ENCODE peak calls at places on chromosomes 16 and 17, in nine cellular contexts. One of them, this sample, is unnamed.

GRCh38 chr16:14244344-14245010 is 173.4 kb downstream of the MRTFB start:
- DNase-seq in EL: no peak
- DNase-seq in left ventricle myocardium superior: no peak
- DNase-seq in activated CD4-positive, alpha-beta T cell treated with anti-CD3 and anti-CD28 coated beads, Interleukin-2, amount 50 U/mL, for 24 hours: no peak
- DNase-seq in germinal center: no peak
- DNase-seq in AG10803: peak
- DNase-seq in NCI-H1092: no peak
- DNase-seq in T-helper 1 cell: peak
- DNase-seq in activated effector memory CD4-positive, alpha-beta T cell treated with Interleukin-2 at 50 U/mL for 16 hours: no peak
- DNase-seq in this sample: no peak

GRCh38 chr17:73192219-73192893 is 499 bp upstream of the COG1 start:
- DNase-seq in T-helper 1 cell: peak
- DNase-seq in activated effector memory CD4-positive, alpha-beta T cell treated with Interleukin-2 at 50 U/mL for 16 hours: peak
- DNase-seq in germinal center: peak
- DNase-seq in left ventricle myocardium superior: peak
- DNase-seq in AG10803: peak
- DNase-seq in NCI-H1092: peak
- DNase-seq in activated CD4-positive, alpha-beta T cell treated with anti-CD3 and anti-CD28 coated beads, Interleukin-2, amount 50 U/mL, for 24 hours: peak
- DNase-seq in EL: peak
- DNase-seq in this sample: peak

GRCh38 chr17:42428141-42428944 is 5.3 kb upstream of the CAVIN1 start:
- DNase-seq in activated CD4-positive, alpha-beta T cell treated with anti-CD3 and anti-CD28 coated beads, Interleukin-2, amount 50 U/mL, for 24 hours: peak
- DNase-seq in AG10803: peak
- DNase-seq in NCI-H1092: peak
- DNase-seq in activated effector memory CD4-positive, alpha-beta T cell treated with Interleukin-2 at 50 U/mL for 16 hours: no peak
- DNase-seq in left ventricle myocardium superior: peak
- DNase-seq in germinal center: peak
- DNase-seq in T-helper 1 cell: peak
- DNase-seq in EL: peak
- DNase-seq in this sample: peak

GRCh38 chr16:87973721-87974120 is 22.5 kb downstream of the BANP start:
- DNase-seq in activated effector memory CD4-positive, alpha-beta T cell treated with Interleukin-2 at 50 U/mL for 16 hours: no peak
- DNase-seq in T-helper 1 cell: no peak
- DNase-seq in AG10803: no peak
- DNase-seq in germinal center: no peak
- DNase-seq in left ventricle myocardium superior: no peak
- DNase-seq in activated CD4-positive, alpha-beta T cell treated with anti-CD3 and anti-CD28 coated beads, Interleukin-2, amount 50 U/mL, for 24 hours: no peak
- DNase-seq in NCI-H1092: no peak
- DNase-seq in EL: no peak
- DNase-seq in this sample: no peak

GRCh38 chr16:9415588-9415987 is 324.1 kb downstream of the HAPSTR1 start:
- DNase-seq in left ventricle myocardium superior: no peak
- DNase-seq in activated effector memory CD4-positive, alpha-beta T cell treated with Interleukin-2 at 50 U/mL for 16 hours: no peak
- DNase-seq in NCI-H1092: no peak
- DNase-seq in EL: no peak
- DNase-seq in AG10803: no peak
- DNase-seq in activated CD4-positive, alpha-beta T cell treated with anti-CD3 and anti-CD28 coated beads, Interleukin-2, amount 50 U/mL, for 24 hours: no peak
- DNase-seq in T-helper 1 cell: no peak
- DNase-seq in germinal center: no peak
- DNase-seq in this sample: no peak

GRCh38 chr17:76534831-76535732 is 2.4 kb downstream of the CYGB start:
- DNase-seq in EL: no peak
- DNase-seq in activated effector memory CD4-positive, alpha-beta T cell treated with Interleukin-2 at 50 U/mL for 16 hours: no peak
- DNase-seq in NCI-H1092: no peak
- DNase-seq in germinal center: no peak
- DNase-seq in activated CD4-positive, alpha-beta T cell treated with anti-CD3 and anti-CD28 coated beads, Interleukin-2, amount 50 U/mL, for 24 hours: no peak
- DNase-seq in left ventricle myocardium superior: peak
- DNase-seq in AG10803: no peak
- DNase-seq in T-helper 1 cell: no peak
- DNase-seq in this sample: no peak

GRCh38 chr17:58184308-58184985 is 8.1 kb upstream of the EPX start:
- DNase-seq in AG10803: peak
- DNase-seq in activated CD4-positive, alpha-beta T cell treated with anti-CD3 and anti-CD28 coated beads, Interleukin-2, amount 50 U/mL, for 24 hours: no peak
- DNase-seq in EL: peak
- DNase-seq in NCI-H1092: no peak
- DNase-seq in activated effector memory CD4-positive, alpha-beta T cell treated with Interleukin-2 at 50 U/mL for 16 hours: no peak
- DNase-seq in T-helper 1 cell: no peak
- DNase-seq in germinal center: no peak
- DNase-seq in left ventricle myocardium superior: no peak
- DNase-seq in this sample: peak

GRCh38 chr17:32627233-32628008 is 140.6 kb downstream of the CDK5R1 start:
- DNase-seq in activated effector memory CD4-positive, alpha-beta T cell treated with Interleukin-2 at 50 U/mL for 16 hours: no peak
- DNase-seq in T-helper 1 cell: no peak
- DNase-seq in activated CD4-positive, alpha-beta T cell treated with anti-CD3 and anti-CD28 coated beads, Interleukin-2, amount 50 U/mL, for 24 hours: no peak
- DNase-seq in EL: peak
- DNase-seq in left ventricle myocardium superior: no peak
- DNase-seq in NCI-H1092: peak
- DNase-seq in germinal center: no peak
- DNase-seq in AG10803: peak
- DNase-seq in this sample: peak

GRCh38 chr16:24988593-24989338 is 26.4 kb downstream of the ARHGAP17 start:
- DNase-seq in germinal center: no peak
- DNase-seq in EL: peak
- DNase-seq in activated CD4-positive, alpha-beta T cell treated with anti-CD3 and anti-CD28 coated beads, Interleukin-2, amount 50 U/mL, for 24 hours: peak
- DNase-seq in NCI-H1092: no peak
- DNase-seq in activated effector memory CD4-positive, alpha-beta T cell treated with Interleukin-2 at 50 U/mL for 16 hours: no peak
- DNase-seq in left ventricle myocardium superior: no peak
- DNase-seq in AG10803: peak
- DNase-seq in T-helper 1 cell: no peak
- DNase-seq in this sample: peak

GRCh38 chr16:50743575-50744225 is 1.8 kb downstream of the CYLD start:
- DNase-seq in NCI-H1092: no peak
- DNase-seq in left ventricle myocardium superior: no peak
- DNase-seq in activated effector memory CD4-positive, alpha-beta T cell treated with Interleukin-2 at 50 U/mL for 16 hours: no peak
- DNase-seq in T-helper 1 cell: peak
- DNase-seq in germinal center: no peak
- DNase-seq in activated CD4-positive, alpha-beta T cell treated with anti-CD3 and anti-CD28 coated beads, Interleukin-2, amount 50 U/mL, for 24 hours: no peak
- DNase-seq in EL: no peak
- DNase-seq in AG10803: no peak
- DNase-seq in this sample: no peak

GRCh38 chr17:76793775-76794174 is 55.9 kb downstream of the MFSD11 start:
- DNase-seq in left ventricle myocardium superior: no peak
- DNase-seq in activated effector memory CD4-positive, alpha-beta T cell treated with Interleukin-2 at 50 U/mL for 16 hours: no peak
- DNase-seq in AG10803: peak
- DNase-seq in germinal center: no peak
- DNase-seq in activated CD4-positive, alpha-beta T cell treated with anti-CD3 and anti-CD28 coated beads, Interleukin-2, amount 50 U/mL, for 24 hours: no peak
- DNase-seq in T-helper 1 cell: peak
- DNase-seq in EL: peak
- DNase-seq in NCI-H1092: no peak
- DNase-seq in this sample: peak

GRCh38 chr16:71439531-71439930 is 2.3 kb downstream of the TLE7 start:
- DNase-seq in activated effector memory CD4-positive, alpha-beta T cell treated with Interleukin-2 at 50 U/mL for 16 hours: no peak
- DNase-seq in activated CD4-positive, alpha-beta T cell treated with anti-CD3 and anti-CD28 coated beads, Interleukin-2, amount 50 U/mL, for 24 hours: no peak
- DNase-seq in AG10803: peak
- DNase-seq in left ventricle myocardium superior: no peak
- DNase-seq in T-helper 1 cell: no peak
- DNase-seq in germinal center: no peak
- DNase-seq in NCI-H1092: no peak
- DNase-seq in EL: no peak
- DNase-seq in this sample: peak

GRCh38 chr17:77948690-77949114 is 9.8 kb upstream of the TNRC6C start:
- DNase-seq in activated effector memory CD4-positive, alpha-beta T cell treated with Interleukin-2 at 50 U/mL for 16 hours: no peak
- DNase-seq in activated CD4-positive, alpha-beta T cell treated with anti-CD3 and anti-CD28 coated beads, Interleukin-2, amount 50 U/mL, for 24 hours: no peak
- DNase-seq in T-helper 1 cell: no peak
- DNase-seq in NCI-H1092: no peak
- DNase-seq in germinal center: no peak
- DNase-seq in AG10803: peak
- DNase-seq in EL: peak
- DNase-seq in left ventricle myocardium superior: no peak
- DNase-seq in this sample: peak

GRCh38 chr17:79441607-79442006 is 169.2 kb downstream of the RBFOX3 start:
- DNase-seq in AG10803: no peak
- DNase-seq in T-helper 1 cell: no peak
- DNase-seq in activated CD4-positive, alpha-beta T cell treated with anti-CD3 and anti-CD28 coated beads, Interleukin-2, amount 50 U/mL, for 24 hours: no peak
- DNase-seq in NCI-H1092: no peak
- DNase-seq in activated effector memory CD4-positive, alpha-beta T cell treated with Interleukin-2 at 50 U/mL for 16 hours: no peak
- DNase-seq in left ventricle myocardium superior: no peak
- DNase-seq in germinal center: no peak
- DNase-seq in EL: no peak
- DNase-seq in this sample: no peak

GRCh38 chr16:2043980-2044451 is 3.6 kb downstream of the NTHL1 start:
- DNase-seq in T-helper 1 cell: no peak
- DNase-seq in AG10803: no peak
- DNase-seq in activated CD4-positive, alpha-beta T cell treated with anti-CD3 and anti-CD28 coated beads, Interleukin-2, amount 50 U/mL, for 24 hours: no peak
- DNase-seq in EL: no peak
- DNase-seq in activated effector memory CD4-positive, alpha-beta T cell treated with Interleukin-2 at 50 U/mL for 16 hours: no peak
- DNase-seq in NCI-H1092: peak
- DNase-seq in germinal center: no peak
- DNase-seq in left ventricle myocardium superior: peak
- DNase-seq in this sample: peak

GRCh38 chr16:87880117-87880696 is 10.9 kb upstream of the SLC7A5 start:
- DNase-seq in T-helper 1 cell: no peak
- DNase-seq in activated effector memory CD4-positive, alpha-beta T cell treated with Interleukin-2 at 50 U/mL for 16 hours: no peak
- DNase-seq in left ventricle myocardium superior: no peak
- DNase-seq in NCI-H1092: no peak
- DNase-seq in activated CD4-positive, alpha-beta T cell treated with anti-CD3 and anti-CD28 coated beads, Interleukin-2, amount 50 U/mL, for 24 hours: no peak
- DNase-seq in EL: no peak
- DNase-seq in AG10803: no peak
- DNase-seq in germinal center: no peak
- DNase-seq in this sample: no peak

GRCh38 chr17:73255671-73256181 is 6.0 kb downstream of the CPSF4L start:
- DNase-seq in NCI-H1092: peak
- DNase-seq in activated CD4-positive, alpha-beta T cell treated with anti-CD3 and anti-CD28 coated beads, Interleukin-2, amount 50 U/mL, for 24 hours: peak
- DNase-seq in germinal center: peak
- DNase-seq in left ventricle myocardium superior: peak
- DNase-seq in EL: peak
- DNase-seq in activated effector memory CD4-positive, alpha-beta T cell treated with Interleukin-2 at 50 U/mL for 16 hours: peak
- DNase-seq in T-helper 1 cell: peak
- DNase-seq in AG10803: peak
- DNase-seq in this sample: peak

GRCh38 chr16:72857841-72858594 is 189.9 kb downstream of the ZFHX3 start:
- DNase-seq in AG10803: no peak
- DNase-seq in activated CD4-positive, alpha-beta T cell treated with anti-CD3 and anti-CD28 coated beads, Interleukin-2, amount 50 U/mL, for 24 hours: no peak
- DNase-seq in NCI-H1092: no peak
- DNase-seq in activated effector memory CD4-positive, alpha-beta T cell treated with Interleukin-2 at 50 U/mL for 16 hours: no peak
- DNase-seq in T-helper 1 cell: no peak
- DNase-seq in left ventricle myocardium superior: no peak
- DNase-seq in EL: no peak
- DNase-seq in germinal center: no peak
- DNase-seq in this sample: no peak

GRCh38 chr16:24589997-24590396 is 50.6 kb downstream of the RBBP6 start:
- DNase-seq in NCI-H1092: no peak
- DNase-seq in AG10803: no peak
- DNase-seq in activated CD4-positive, alpha-beta T cell treated with anti-CD3 and anti-CD28 coated beads, Interleukin-2, amount 50 U/mL, for 24 hours: no peak
- DNase-seq in left ventricle myocardium superior: no peak
- DNase-seq in T-helper 1 cell: no peak
- DNase-seq in EL: no peak
- DNase-seq in germinal center: no peak
- DNase-seq in activated effector memory CD4-positive, alpha-beta T cell treated with Interleukin-2 at 50 U/mL for 16 hours: no peak
- DNase-seq in this sample: no peak

GRCh38 chr16:28898266-28898665 is 20.0 kb downstream of the ATP2A1 start:
- DNase-seq in activated effector memory CD4-positive, alpha-beta T cell treated with Interleukin-2 at 50 U/mL for 16 hours: no peak
- DNase-seq in germinal center: no peak
- DNase-seq in EL: no peak
- DNase-seq in activated CD4-positive, alpha-beta T cell treated with anti-CD3 and anti-CD28 coated beads, Interleukin-2, amount 50 U/mL, for 24 hours: no peak
- DNase-seq in T-helper 1 cell: no peak
- DNase-seq in left ventricle myocardium superior: no peak
- DNase-seq in NCI-H1092: no peak
- DNase-seq in AG10803: no peak
- DNase-seq in this sample: peak

GRCh38 chr17:67801626-67802175 is 23.6 kb upstream of the BPTF start:
- DNase-seq in NCI-H1092: no peak
- DNase-seq in AG10803: no peak
- DNase-seq in EL: no peak
- DNase-seq in T-helper 1 cell: no peak
- DNase-seq in germinal center: no peak
- DNase-seq in activated CD4-positive, alpha-beta T cell treated with anti-CD3 and anti-CD28 coated beads, Interleukin-2, amount 50 U/mL, for 24 hours: no peak
- DNase-seq in activated effector memory CD4-positive, alpha-beta T cell treated with Interleukin-2 at 50 U/mL for 16 hours: no peak
- DNase-seq in left ventricle myocardium superior: no peak
- DNase-seq in this sample: no peak

GRCh38 chr17:32261521-32261792 is 4.2 kb upstream of the RHBDL3 start:
- DNase-seq in germinal center: no peak
- DNase-seq in EL: peak
- DNase-seq in activated effector memory CD4-positive, alpha-beta T cell treated with Interleukin-2 at 50 U/mL for 16 hours: no peak
- DNase-seq in NCI-H1092: no peak
- DNase-seq in activated CD4-positive, alpha-beta T cell treated with anti-CD3 and anti-CD28 coated beads, Interleukin-2, amount 50 U/mL, for 24 hours: no peak
- DNase-seq in T-helper 1 cell: no peak
- DNase-seq in left ventricle myocardium superior: no peak
- DNase-seq in AG10803: no peak
- DNase-seq in this sample: peak

GRCh38 chr16:2858245-2859025 is 465 bp upstream of the PRSS22 start:
- DNase-seq in left ventricle myocardium superior: no peak
- DNase-seq in activated effector memory CD4-positive, alpha-beta T cell treated with Interleukin-2 at 50 U/mL for 16 hours: no peak
- DNase-seq in NCI-H1092: no peak
- DNase-seq in EL: no peak
- DNase-seq in activated CD4-positive, alpha-beta T cell treated with anti-CD3 and anti-CD28 coated beads, Interleukin-2, amount 50 U/mL, for 24 hours: no peak
- DNase-seq in germinal center: no peak
- DNase-seq in T-helper 1 cell: no peak
- DNase-seq in AG10803: no peak
- DNase-seq in this sample: no peak

GRCh38 chr17:35523296-35523695 is 14.2 kb downstream of the SLFN12L start:
- DNase-seq in EL: no peak
- DNase-seq in left ventricle myocardium superior: no peak
- DNase-seq in activated CD4-positive, alpha-beta T cell treated with anti-CD3 and anti-CD28 coated beads, Interleukin-2, amount 50 U/mL, for 24 hours: no peak
- DNase-seq in AG10803: no peak
- DNase-seq in activated effector memory CD4-positive, alpha-beta T cell treated with Interleukin-2 at 50 U/mL for 16 hours: no peak
- DNase-seq in NCI-H1092: no peak
- DNase-seq in germinal center: no peak
- DNase-seq in T-helper 1 cell: no peak
- DNase-seq in this sample: no peak

GRCh38 chr17:32551186-32551955 is 64.6 kb downstream of the CDK5R1 start:
- DNase-seq in T-helper 1 cell: peak
- DNase-seq in activated CD4-positive, alpha-beta T cell treated with anti-CD3 and anti-CD28 coated beads, Interleukin-2, amount 50 U/mL, for 24 hours: peak
- DNase-seq in activated effector memory CD4-positive, alpha-beta T cell treated with Interleukin-2 at 50 U/mL for 16 hours: no peak
- DNase-seq in AG10803: peak
- DNase-seq in EL: peak
- DNase-seq in left ventricle myocardium superior: no peak
- DNase-seq in NCI-H1092: no peak
- DNase-seq in germinal center: no peak
- DNase-seq in this sample: peak

GRCh38 chr16:30747331-30747730 is 894 bp upstream of the PHKG2 start:
- DNase-seq in EL: peak
- DNase-seq in left ventricle myocardium superior: no peak
- DNase-seq in NCI-H1092: no peak
- DNase-seq in germinal center: no peak
- DNase-seq in activated CD4-positive, alpha-beta T cell treated with anti-CD3 and anti-CD28 coated beads, Interleukin-2, amount 50 U/mL, for 24 hours: no peak
- DNase-seq in T-helper 1 cell: no peak
- DNase-seq in AG10803: peak
- DNase-seq in activated effector memory CD4-positive, alpha-beta T cell treated with Interleukin-2 at 50 U/mL for 16 hours: no peak
- DNase-seq in this sample: peak

GRCh38 chr17:47220531-47220999 is 11.4 kb downstream of the MYL4 start:
- DNase-seq in germinal center: no peak
- DNase-seq in EL: no peak
- DNase-seq in T-helper 1 cell: peak
- DNase-seq in NCI-H1092: no peak
- DNase-seq in activated CD4-positive, alpha-beta T cell treated with anti-CD3 and anti-CD28 coated beads, Interleukin-2, amount 50 U/mL, for 24 hours: no peak
- DNase-seq in activated effector memory CD4-positive, alpha-beta T cell treated with Interleukin-2 at 50 U/mL for 16 hours: no peak
- DNase-seq in AG10803: no peak
- DNase-seq in left ventricle myocardium superior: no peak
- DNase-seq in this sample: no peak

GRCh38 chr16:70158261-70158939 is 15.2 kb upstream of the CLEC18C start:
- DNase-seq in NCI-H1092: no peak
- DNase-seq in activated effector memory CD4-positive, alpha-beta T cell treated with Interleukin-2 at 50 U/mL for 16 hours: no peak
- DNase-seq in AG10803: no peak
- DNase-seq in left ventricle myocardium superior: no peak
- DNase-seq in activated CD4-positive, alpha-beta T cell treated with anti-CD3 and anti-CD28 coated beads, Interleukin-2, amount 50 U/mL, for 24 hours: no peak
- DNase-seq in germinal center: no peak
- DNase-seq in T-helper 1 cell: no peak
- DNase-seq in EL: no peak
- DNase-seq in this sample: no peak

GRCh38 chr17:4512156-4513112 is 13.8 kb downstream of the SPNS2 start:
- DNase-seq in NCI-H1092: no peak
- DNase-seq in AG10803: no peak
- DNase-seq in left ventricle myocardium superior: no peak
- DNase-seq in germinal center: no peak
- DNase-seq in activated CD4-positive, alpha-beta T cell treated with anti-CD3 and anti-CD28 coated beads, Interleukin-2, amount 50 U/mL, for 24 hours: no peak
- DNase-seq in activated effector memory CD4-positive, alpha-beta T cell treated with Interleukin-2 at 50 U/mL for 16 hours: no peak
- DNase-seq in T-helper 1 cell: no peak
- DNase-seq in EL: no peak
- DNase-seq in this sample: no peak

GRCh38 chr17:34366051-34366450 is 3.0 kb upstream of the CCL1 start:
- DNase-seq in NCI-H1092: no peak
- DNase-seq in EL: no peak
- DNase-seq in AG10803: no peak
- DNase-seq in activated effector memory CD4-positive, alpha-beta T cell treated with Interleukin-2 at 50 U/mL for 16 hours: no peak
- DNase-seq in activated CD4-positive, alpha-beta T cell treated with anti-CD3 and anti-CD28 coated beads, Interleukin-2, amount 50 U/mL, for 24 hours: no peak
- DNase-seq in left ventricle myocardium superior: no peak
- DNase-seq in germinal center: no peak
- DNase-seq in T-helper 1 cell: no peak
- DNase-seq in this sample: no peak

GRCh38 chr17:75712480-75712879 is 8.8 kb upstream of the ITGB4 start:
- DNase-seq in T-helper 1 cell: no peak
- DNase-seq in germinal center: no peak
- DNase-seq in AG10803: peak
- DNase-seq in activated effector memory CD4-positive, alpha-beta T cell treated with Interleukin-2 at 50 U/mL for 16 hours: no peak
- DNase-seq in left ventricle myocardium superior: no peak
- DNase-seq in activated CD4-positive, alpha-beta T cell treated with anti-CD3 and anti-CD28 coated beads, Interleukin-2, amount 50 U/mL, for 24 hours: no peak
- DNase-seq in NCI-H1092: no peak
- DNase-seq in EL: no peak
- DNase-seq in this sample: no peak